ENCODE peak calls at places on chromosomes 2 and 18, in five cellular contexts. H, A, Y, B and R are unnamed samples.

GRCh38 chr2:188485496-188485895 is 193.8 kb downstream of the GULP1 start:
- DNase-seq in Y (no peak), B (peak; percentile 14), A (no peak), H (peak; percentile 63), R (no peak)

GRCh38 chr2:175464311-175464670 is 282.8 kb upstream of the ATP5MC3 start:
- DNase-seq in Y (no peak), B (no peak), A (no peak), H (no peak), R (no peak)

GRCh38 chr2:48854681-48855080 is 99.2 kb upstream of the LHCGR start:
- DNase-seq in B (no peak), A (no peak), Y (no peak), H (no peak), R (no peak)

GRCh38 chr2:145402706-145403277 is 882.9 kb upstream of the ZEB2 start:
- DNase-seq in Y (no peak), B (no peak), H (peak; percentile 17), A (no peak), R (no peak)

GRCh38 chr2:134866498-134867099 is 28.2 kb downstream of the ACMSD start:
- DNase-seq in A (no peak), Y (no peak), B (peak; percentile 42), H (peak; percentile 80), R (peak; percentile 16)

GRCh38 chr18:11946756-11947155 is 34.6 kb upstream of the IMPA2 start:
- DNase-seq in B (peak; percentile 52), Y (peak; percentile 22), A (no peak), H (peak; percentile 46), R (peak; percentile 73)

GRCh38 chr2:28274911-28275685 is 117.6 kb upstream of the FOSL2 start:
- DNase-seq in H (peak; percentile 97), Y (no peak), A (no peak), B (peak; percentile 89), R (peak; percentile 73)

GRCh38 chr2:120473522-120474271 is 127.8 kb downstream of the INHBB start:
- DNase-seq in B (no peak), Y (no peak), A (peak; percentile 93), H (peak; percentile 97), R (no peak)

GRCh38 chr2:8803658-8804379 is 33.6 kb downstream of the KIDINS220 start:
- DNase-seq in Y (no peak), B (peak; percentile 73), H (peak; percentile 97), A (no peak), R (peak; percentile 57)